ENCODE peak calls at places on chromosomes 11 and 22, in ten cellular contexts. I is A549; Y is CD4-positive, CD25-positive, alpha-beta regulatory T cell; U is body of pancreas; Z is small intestine; P is GM23338; J is esophagus squamous epithelium; A is ascending aorta; D is heart right ventricle; F is MM.1S. T is an unnamed sample. For H3K4me1, the result is how much of the 10 kb centered on the place peaks cover.

GRCh38 chr22:35051034-35051535 is 14.9 kb upstream of the ISX start:
- DNase-seq in I (no peak), Y (no peak), U (no peak), Z (no peak), P (no peak), J (no peak), A (no peak), D (no peak), F (no peak), T (no peak)

GRCh38 chr22:41638124-41638523 is 17.0 kb downstream of the XRCC6 start:
- DNase-seq in I (no peak), Y (no peak), U (no peak), Z (no peak), P (no peak), J (no peak), A (no peak), D (no peak), F (no peak), T (no peak)

GRCh38 chr11:18994860-18995259 is 55.6 kb upstream of the MRGPRX1 start:
- DNase-seq in I (no peak), Y (no peak), U (no peak), Z (no peak), P (no peak), J (no peak), A (no peak), D (no peak), F (no peak), T (no peak)

GRCh38 chr11:67281552-67282150 is 7.5 kb upstream of the ANKRD13D start:
- DNase-seq in I (no peak), Y (no peak), U (peak), Z (no peak), P (no peak), J (no peak), A (no peak), D (no peak), F (no peak), T (peak)

GRCh38 chr22:48089601-48090331 is 1327.3 kb downstream of the TBC1D22A start:
- DNase-seq in I (peak), Y (no peak), U (peak), Z (no peak), P (no peak), J (no peak), A (no peak), D (peak), F (no peak), T (peak)

GRCh38 chr11:44727373-44728084 is 767 bp downstream of the TSPAN18 start:
- DNase-seq in I (peak), Y (peak), U (peak), Z (peak), P (peak), J (no peak), A (peak), D (peak), F (peak), T (peak)

GRCh38 chr11:33476945-33477584 is 219.9 kb downstream of the HIPK3 start:
- DNase-seq in I (no peak), Y (no peak), U (no peak), Z (no peak), P (no peak), J (no peak), A (no peak), D (no peak), F (no peak), T (no peak)

GRCh38 chr11:10580625-10581024 is 12.2 kb upstream of the LYVE1 start:
- DNase-seq in I (no peak), Y (no peak), U (no peak), Z (no peak), P (no peak), J (no peak), A (no peak), D (no peak), F (no peak), T (no peak)

GRCh38 chr11:44149651-44150050 is 54.2 kb downstream of the EXT2 start:
- DNase-seq in I (no peak), Y (no peak), U (no peak), Z (no peak), P (no peak), J (no peak), A (no peak), D (no peak), F (no peak), T (no peak)

GRCh38 chr11:8763070-8763469 is 80.5 kb downstream of the RPL27A start:
- DNase-seq in I (no peak), Y (no peak), U (no peak), Z (no peak), P (no peak), J (no peak), A (no peak), D (no peak), F (no peak), T (no peak)

GRCh38 chr11:6389921-6390717 is at the start of gene SMPD1:
- DNase-seq in I (peak), Y (peak), U (peak), Z (peak), P (peak), J (peak), A (peak), D (peak), F (peak), T (peak)

GRCh38 chr22:24233235-24233634 is 11.6 kb downstream of the GGT5 start:
- DNase-seq in I (no peak), Y (no peak), U (no peak), Z (no peak), P (no peak), J (no peak), A (no peak), D (no peak), F (no peak), T (no peak)

GRCh38 chr22:40898850-40899357 is 37.0 kb upstream of the DNAJB7 start:
- DNase-seq in I (peak), Y (peak), U (no peak), Z (peak), P (peak), J (no peak), A (no peak), D (no peak), F (peak), T (no peak)

GRCh38 chr11:111730871-111731591 is 35.2 kb downstream of the PPP2R1B start:
- DNase-seq in I (no peak), Y (no peak), U (peak), Z (peak), P (no peak), J (no peak), A (no peak), D (peak), F (no peak), T (peak)

GRCh38 chr11:87451400-87451799 is 413.7 kb downstream of the TMEM135 start:
- DNase-seq in I (no peak), Y (no peak), U (no peak), Z (no peak), P (peak), J (no peak), A (no peak), D (no peak), F (no peak), T (no peak)

GRCh38 chr11:611001-611996 is 4.5 kb downstream of the IRF7 start:
- DNase-seq in I (no peak), Y (no peak), U (no peak), Z (no peak), P (no peak), J (no peak), A (no peak), D (no peak), F (no peak), T (no peak)

GRCh38 chr11:129644326-129644725 is 171.3 kb upstream of the TMEM45B start:
- DNase-seq in I (no peak), Y (no peak), U (no peak), Z (no peak), P (no peak), J (no peak), A (no peak), D (no peak), F (no peak), T (no peak)

GRCh38 chr11:63917685-63918523 is 940 bp upstream of the RCOR2 start:
- DNase-seq in I (peak), Y (peak), U (peak), Z (peak), P (peak), J (no peak), A (peak), D (peak), F (peak), T (peak)

GRCh38 chr11:92227954-92228935 is 3.6 kb downstream of the FAT3 start:
- DNase-seq in I (no peak), Y (no peak), U (no peak), Z (no peak), P (no peak), J (no peak), A (no peak), D (no peak), F (no peak), T (peak)

GRCh38 chr11:78373689-78374088 is 43.9 kb downstream of the GAB2 start:
- DNase-seq in I (no peak), Y (no peak), U (no peak), Z (no peak), P (no peak), J (no peak), A (no peak), D (no peak), F (no peak), T (no peak)

DNA sequence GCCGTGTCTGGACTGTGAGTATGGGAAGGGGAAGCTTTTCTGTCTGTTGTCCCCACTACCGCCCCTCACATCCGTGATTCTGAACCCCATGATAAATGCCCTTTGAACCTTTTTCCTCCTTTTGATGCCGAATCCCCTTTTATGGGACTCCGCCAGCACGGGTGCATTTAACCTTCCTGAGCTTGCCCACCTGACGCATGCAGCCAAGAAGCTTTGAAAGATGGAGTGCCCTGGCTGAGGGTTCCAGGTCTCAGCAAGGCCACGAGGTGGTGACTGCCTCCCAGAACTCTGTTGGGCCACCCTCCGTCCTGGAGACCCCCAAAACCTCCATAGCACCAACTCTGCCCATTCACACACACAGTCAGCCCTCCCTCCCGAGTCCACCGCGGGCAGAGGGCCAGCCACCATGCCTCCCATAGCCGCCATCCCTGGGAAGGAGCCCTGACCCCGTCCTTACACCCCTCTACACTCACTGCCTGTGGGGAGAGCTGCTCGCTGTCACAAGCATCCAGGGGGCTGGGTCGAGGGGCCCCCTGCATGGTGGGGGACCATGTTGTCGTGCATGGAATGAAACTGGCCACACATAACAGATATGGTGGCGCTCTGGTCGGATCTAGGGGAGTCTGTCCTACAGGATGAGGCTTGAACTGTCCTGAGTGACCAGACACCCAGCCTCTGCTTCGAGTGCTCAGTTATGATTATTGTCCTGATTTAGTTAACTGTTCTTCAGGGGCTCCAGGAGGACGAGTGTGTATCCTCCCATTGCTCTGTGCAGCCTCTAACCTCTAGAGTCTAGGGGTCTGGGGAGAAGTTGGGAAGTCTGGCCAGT is 822 bp upstream of the COMT start:
- DNase-seq in I (peak), Y (no peak), U (no peak), Z (no peak), P (no peak), J (no peak), A (no peak), D (no peak), F (no peak), T (peak)
- H3K4me1 ChIP-seq in I (under half), Y (under half), U (under half), Z (under half), P (under half), J (under half), A (under half), D (under half), F (under half), T (under half)

GRCh38 chr11:12075822-12076821 is 34.3 kb upstream of the MICAL2 start:
- DNase-seq in I (peak), Y (no peak), U (no peak), Z (no peak), P (no peak), J (no peak), A (no peak), D (no peak), F (no peak), T (peak)
- H3K4me3 ChIP-seq in I (no peak), Y (no peak), U (no peak), Z (no peak), P (no peak), J (no peak), A (no peak), D (no peak), F (no peak), T (no peak)

DNA sequence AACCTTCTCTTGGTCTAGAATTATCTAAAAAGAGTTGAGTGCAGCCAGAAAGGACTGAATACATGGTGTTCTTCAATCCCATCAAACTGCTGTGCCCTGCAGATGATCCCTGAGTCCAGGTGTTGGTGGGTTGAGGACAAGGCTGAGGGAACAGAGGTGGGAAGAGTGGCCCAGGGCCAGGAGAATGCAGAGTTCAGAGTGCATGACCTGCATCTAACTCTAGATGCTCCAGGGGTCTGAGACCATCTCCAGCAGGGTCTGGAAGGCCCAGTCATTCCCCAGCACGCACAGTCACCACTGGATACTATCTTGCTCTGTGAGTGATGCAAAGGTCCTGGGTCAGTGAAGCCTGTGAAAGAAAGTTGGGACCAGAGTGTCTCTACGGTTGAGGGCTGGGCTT is 2.1 kb upstream of the VPREB1 start:
- DNase-seq in I (no peak), Y (no peak), U (no peak), Z (no peak), P (no peak), J (no peak), A (no peak), D (no peak), F (no peak), T (no peak)
- H3K4me1 ChIP-seq in I (under half), Y (under half), U (under half), Z (under half), P (under half), J (under half), A (under half), D (under half), F (under half), T (under half)

DNA sequence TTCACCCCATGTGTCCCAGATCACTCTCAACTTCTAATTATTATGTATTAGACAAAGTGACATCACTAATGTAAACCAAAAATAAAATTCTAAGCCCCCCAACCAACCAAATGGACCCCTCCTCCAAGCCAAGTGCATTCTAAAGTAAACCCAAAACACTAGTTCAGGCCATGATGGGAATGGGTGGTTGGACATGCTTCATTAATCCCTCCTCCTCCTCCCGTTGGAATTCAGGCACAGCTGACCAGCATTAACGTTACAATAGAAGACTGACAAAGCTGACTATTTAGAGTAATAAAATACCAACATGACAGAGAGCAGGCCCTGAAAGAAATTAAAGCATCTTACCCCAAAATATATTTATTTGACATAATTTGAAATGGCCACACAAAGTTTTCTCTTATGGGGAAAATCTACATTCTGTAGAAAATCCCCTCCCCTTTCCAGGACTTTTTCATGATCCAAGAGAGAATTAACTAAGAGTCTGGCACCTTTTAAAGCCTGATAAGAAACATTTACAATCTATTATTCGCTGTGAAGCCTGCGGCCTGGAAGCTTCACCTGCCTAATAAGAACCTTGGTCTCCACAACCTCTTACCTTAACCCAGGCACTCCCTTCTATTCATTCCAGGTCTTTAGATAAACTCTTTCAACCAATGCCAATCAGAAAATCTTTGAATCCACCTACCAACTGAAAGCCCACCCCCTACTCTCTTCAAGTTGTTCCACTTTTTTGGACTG is 948.5 kb upstream of the CCDC90B start:
- DNase-seq in I (no peak), Y (no peak), U (no peak), Z (no peak), P (peak), J (no peak), A (no peak), D (no peak), F (no peak), T (no peak)
- H3K4me3 ChIP-seq in I (no peak), Y (no peak), U (no peak), Z (no peak), P (no peak), J (no peak), A (no peak), D (no peak), F (no peak), T (no peak)

GRCh38 chr11:69094915-69095290 is 46.2 kb downstream of the TPCN2 start:
- DNase-seq in I (no peak), Y (no peak), U (no peak), Z (no peak), P (no peak), J (no peak), A (no peak), D (no peak), F (no peak), T (no peak)
- H3K4me1 ChIP-seq in I (under half), Y (under half), U (under half), Z (under half), P (under half), J (under half), A (under half), D (under half), F (under half), T (under half)

GRCh38 chr11:35145249-35145648 is 6.3 kb downstream of the CD44 start:
- DNase-seq in I (no peak), Y (no peak), U (peak), Z (no peak), P (no peak), J (no peak), A (no peak), D (no peak), F (peak), T (peak)

GRCh38 chr11:35144811-35145210 is 5.8 kb downstream of the CD44 start:
- DNase-seq in I (no peak), Y (no peak), U (no peak), Z (no peak), P (no peak), J (no peak), A (no peak), D (no peak), F (no peak), T (no peak)

GRCh38 chr11:35146711-35147110 is 7.7 kb downstream of the CD44 start:
- DNase-seq in I (no peak), Y (no peak), U (no peak), Z (no peak), P (no peak), J (no peak), A (no peak), D (no peak), F (no peak), T (no peak)

GRCh38 chr11:35147273-35147672 is 8.3 kb downstream of the CD44 start:
- DNase-seq in I (no peak), Y (no peak), U (no peak), Z (no peak), P (no peak), J (no peak), A (no peak), D (no peak), F (no peak), T (no peak)

DNA sequence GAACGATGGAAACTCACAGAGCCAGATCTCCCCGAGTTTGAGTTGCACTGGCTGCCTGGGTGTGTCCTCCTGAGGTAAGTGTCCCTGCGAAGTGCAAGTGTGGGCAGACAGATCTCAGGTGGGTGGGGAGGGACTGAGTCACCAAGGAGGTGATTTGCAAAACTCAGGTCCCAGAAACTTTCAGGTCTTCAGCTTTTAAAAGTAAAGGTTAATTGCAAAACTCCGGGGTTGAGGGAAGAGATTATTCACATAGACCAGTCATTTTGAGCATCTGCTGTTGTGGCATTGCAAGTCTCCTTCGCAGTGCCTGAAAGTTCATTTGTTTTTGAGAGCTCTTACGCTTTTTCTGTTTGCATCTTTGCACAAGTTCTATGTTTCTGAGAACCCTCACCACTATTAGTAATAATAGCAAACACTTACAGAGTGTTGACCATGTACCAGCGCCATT is 7.1 kb downstream of the CD44 start:
- DNase-seq in I (no peak), Y (no peak), U (no peak), Z (no peak), P (no peak), J (no peak), A (no peak), D (no peak), F (peak), T (no peak)
- H3K4me3 ChIP-seq in I (no peak), Y (peak), U (no peak), Z (no peak), P (no peak), J (no peak), A (no peak), D (no peak), F (peak), T (no peak)

DNA sequence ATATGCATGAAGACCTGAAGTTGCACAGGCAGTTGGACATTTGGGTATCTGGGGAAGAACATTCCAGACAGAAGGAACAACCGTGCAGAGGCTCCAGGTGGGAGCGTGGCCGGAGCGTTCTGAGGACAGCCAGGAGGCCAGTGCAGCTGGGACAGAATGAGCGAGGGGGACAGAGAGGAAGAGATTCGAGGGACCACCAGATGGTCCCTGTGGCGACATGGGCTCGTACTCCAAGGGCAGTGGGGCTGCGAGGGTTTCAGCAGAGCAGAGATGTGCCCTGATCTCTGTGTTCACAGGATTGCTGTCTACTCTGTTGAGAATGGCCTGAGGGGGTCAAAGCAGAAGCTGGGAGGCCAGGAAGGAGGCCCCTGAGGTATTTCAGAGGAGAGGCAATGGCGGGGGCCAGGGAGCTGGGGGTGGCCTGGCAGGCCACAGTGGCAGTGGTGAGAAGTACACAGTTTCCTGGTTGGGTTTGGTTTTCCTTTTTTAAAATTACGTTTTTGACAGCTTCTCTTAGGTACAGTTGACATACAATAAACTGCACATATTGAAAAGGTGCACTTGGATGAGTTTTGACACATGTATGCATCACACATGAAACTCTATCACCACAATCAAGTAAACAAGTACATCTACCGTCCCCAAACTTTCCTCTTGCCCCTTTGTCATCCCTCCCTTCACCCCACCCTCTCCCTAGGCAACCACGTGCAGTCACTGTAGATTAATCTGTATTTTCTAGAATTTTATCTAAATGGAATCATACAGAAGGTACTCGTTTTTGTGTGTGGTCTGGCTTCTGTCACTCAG is 24.8 kb upstream of the SOX10 start:
- DNase-seq in I (no peak), Y (no peak), U (no peak), Z (no peak), P (no peak), J (no peak), A (no peak), D (no peak), F (no peak), T (no peak)
- H3K4me1 ChIP-seq in I (under half), Y (under half), U (under half), Z (under half), P (under half), J (under half), A (under half), D (under half), F (under half), T (under half)

GRCh38 chr22:25419247-25420113 is 145.0 kb upstream of the GRK3 start:
- DNase-seq in I (no peak), Y (no peak), U (no peak), Z (no peak), P (no peak), J (no peak), A (no peak), D (no peak), F (no peak), T (no peak)
- H3K4me3 ChIP-seq in I (no peak), Y (no peak), U (no peak), Z (no peak), P (peak), J (no peak), A (no peak), D (no peak), F (no peak), T (peak)

T was measured in psoas muscle.